ENCODE peak calls at places on chromosomes 1 and 21, in seven cellular contexts. O is H9; U is cardiac fibroblast; E is NCI-H2029 treated with DMSO at 0.1 percent for 48 hours; A is RWPE1; B is CD8-positive, alpha-beta memory T cell; Z is progenitor cell of endocrine pancreas. G is an unnamed sample.

GRCh38 chr1:90198616-90199015 is 203.7 kb downstream of the ZNF326 start:
- DNase-seq in E (no peak), A (no peak), B (no peak), U (no peak), Z (no peak), O (no peak), G (no peak)

GRCh38 chr1:12184008-12184681 is 17.4 kb downstream of the TNFRSF1B start:
- DNase-seq in O (no peak), Z (no peak), B (no peak), U (peak), A (no peak), E (no peak), G (no peak)

GRCh38 chr1:107942829-107943228 is 22.2 kb downstream of the VAV3 start:
- DNase-seq in A (no peak), O (no peak), Z (no peak), E (no peak), B (no peak), U (no peak), G (no peak)

GRCh38 chr1:165595561-165595960 is 35.5 kb upstream of the MGST3 start:
- DNase-seq in U (peak), B (no peak), A (no peak), O (no peak), Z (no peak), E (no peak), G (no peak)

GRCh38 chr1:244545511-244545910 is 84.4 kb downstream of the CATSPERE start:
- DNase-seq in U (peak), Z (no peak), A (no peak), B (no peak), E (no peak), O (no peak), G (no peak)

GRCh38 chr1:162042361-162042760 is 18.7 kb upstream of the OLFML2B start:
- DNase-seq in A (no peak), Z (no peak), E (no peak), U (no peak), O (no peak), B (no peak), G (no peak)

GRCh38 chr1:169115891-169116585 is 9.5 kb downstream of the ATP1B1 start:
- DNase-seq in U (no peak), O (no peak), Z (no peak), B (no peak), E (peak), A (peak), G (no peak)

GRCh38 chr21:44884059-44884458 is 10.6 kb upstream of the PTTG1IP start:
- DNase-seq in Z (no peak), B (no peak), A (no peak), O (no peak), E (no peak), U (no peak), G (no peak)

GRCh38 chr1:46714976-46715375 is 3.9 kb downstream of the EFCAB14 start:
- DNase-seq in B (no peak), A (no peak), U (no peak), E (no peak), Z (no peak), O (no peak), G (no peak)

GRCh38 chr1:77639056-77639455 is 43.4 kb downstream of the ZZZ3 start:
- DNase-seq in B (no peak), U (peak), O (no peak), Z (no peak), E (no peak), A (peak), G (no peak)

GRCh38 chr1:241356519-241357365 is at the start of gene RGS7:
- DNase-seq in B (no peak), A (peak), E (peak), O (peak), Z (peak), U (peak), G (no peak)